ENCODE peak calls at places on chromosomes 13 and 19, in nine cellular contexts. One of them, this sample, is unnamed.

GRCh38 chr13:47896546-47896945 is 104.5 kb downstream of the SUCLA2 start:
- DNase-seq in BJ: no peak
- DNase-seq in endodermal cell: no peak
- DNase-seq in aorta: no peak
- DNase-seq in cardiac muscle cell: no peak
- DNase-seq in AG08396: no peak
- DNase-seq in GOT3: no peak
- DNase-seq in IMR-90: no peak
- DNase-seq in Kasumi-1: no peak
- DNase-seq in this sample: no peak

GRCh38 chr19:2235396-2236284 is 489 bp downstream of the PLEKHJ1 start:
- DNase-seq in aorta: no peak
- DNase-seq in BJ: no peak
- DNase-seq in AG08396: no peak
- DNase-seq in IMR-90: no peak
- DNase-seq in GOT3: no peak
- DNase-seq in Kasumi-1: no peak
- DNase-seq in cardiac muscle cell: no peak
- DNase-seq in endodermal cell: no peak
- DNase-seq in this sample: no peak

GRCh38 chr19:46296722-46297431 is at the start of gene HIF3A:
- DNase-seq in BJ: no peak
- DNase-seq in aorta: peak; percentile 50
- DNase-seq in cardiac muscle cell: peak; percentile 85
- DNase-seq in endodermal cell: peak; percentile 98
- DNase-seq in Kasumi-1: no peak
- DNase-seq in GOT3: no peak
- DNase-seq in IMR-90: no peak
- DNase-seq in AG08396: peak; percentile 43
- DNase-seq in this sample: peak; percentile 15

GRCh38 chr13:75544681-75545333 is 4.8 kb upstream of the UCHL3 start:
- DNase-seq in aorta: no peak
- DNase-seq in AG08396: peak; percentile 68
- DNase-seq in GOT3: no peak
- DNase-seq in BJ: peak; percentile 52
- DNase-seq in IMR-90: peak; percentile 90
- DNase-seq in cardiac muscle cell: peak; percentile 94
- DNase-seq in Kasumi-1: no peak
- DNase-seq in endodermal cell: no peak
- DNase-seq in this sample: no peak

GRCh38 chr13:113647351-113648217 is 10.4 kb downstream of the ATP4B start:
- DNase-seq in cardiac muscle cell: peak; percentile 45
- DNase-seq in BJ: no peak
- DNase-seq in IMR-90: no peak
- DNase-seq in aorta: peak; percentile 95
- DNase-seq in AG08396: peak; percentile 52
- DNase-seq in endodermal cell: peak; percentile 42
- DNase-seq in Kasumi-1: no peak
- DNase-seq in GOT3: no peak
- DNase-seq in this sample: no peak

GRCh38 chr13:28679628-28680027 is 20.7 kb downstream of the POMP start:
- DNase-seq in cardiac muscle cell: peak; percentile 35
- DNase-seq in AG08396: peak; percentile 18
- DNase-seq in BJ: no peak
- DNase-seq in Kasumi-1: peak; percentile 14
- DNase-seq in aorta: no peak
- DNase-seq in IMR-90: peak; percentile 31
- DNase-seq in endodermal cell: no peak
- DNase-seq in GOT3: no peak
- DNase-seq in this sample: no peak

GRCh38 chr13:99797716-99798115 is 173.9 kb downstream of the ZIC5 start:
- DNase-seq in aorta: no peak
- DNase-seq in IMR-90: no peak
- DNase-seq in Kasumi-1: no peak
- DNase-seq in GOT3: no peak
- DNase-seq in endodermal cell: no peak
- DNase-seq in AG08396: no peak
- DNase-seq in cardiac muscle cell: no peak
- DNase-seq in BJ: no peak
- DNase-seq in this sample: no peak

GRCh38 chr19:2261438-2262172 is 5.4 kb upstream of the JSRP1 start:
- DNase-seq in Kasumi-1: peak; percentile 47
- DNase-seq in endodermal cell: peak; percentile 84
- DNase-seq in GOT3: no peak
- DNase-seq in AG08396: no peak
- DNase-seq in cardiac muscle cell: peak; percentile 56
- DNase-seq in BJ: no peak
- DNase-seq in IMR-90: no peak
- DNase-seq in aorta: no peak
- DNase-seq in this sample: peak; percentile 62

GRCh38 chr13:40132249-40132648 is 476.8 kb downstream of the COG6 start:
- DNase-seq in endodermal cell: no peak
- DNase-seq in aorta: no peak
- DNase-seq in cardiac muscle cell: no peak
- DNase-seq in GOT3: no peak
- DNase-seq in IMR-90: no peak
- DNase-seq in Kasumi-1: no peak
- DNase-seq in BJ: no peak
- DNase-seq in AG08396: no peak
- DNase-seq in this sample: no peak

GRCh38 chr13:20394506-20394905 is 131.2 kb downstream of the CRYL1 start:
- DNase-seq in GOT3: no peak
- DNase-seq in aorta: no peak
- DNase-seq in cardiac muscle cell: no peak
- DNase-seq in AG08396: no peak
- DNase-seq in IMR-90: no peak
- DNase-seq in endodermal cell: no peak
- DNase-seq in BJ: no peak
- DNase-seq in Kasumi-1: no peak
- DNase-seq in this sample: no peak

GRCh38 chr19:455031-455705 is 5.7 kb downstream of the SHC2 start:
- DNase-seq in Kasumi-1: no peak
- DNase-seq in GOT3: no peak
- DNase-seq in aorta: no peak
- DNase-seq in cardiac muscle cell: no peak
- DNase-seq in BJ: no peak
- DNase-seq in AG08396: no peak
- DNase-seq in IMR-90: no peak
- DNase-seq in endodermal cell: no peak
- DNase-seq in this sample: no peak

GRCh38 chr19:50384685-50385535 is 763 bp downstream of the POLD1 start:
- DNase-seq in AG08396: peak; percentile 26
- DNase-seq in cardiac muscle cell: peak; percentile 27
- DNase-seq in IMR-90: peak; percentile 16
- DNase-seq in endodermal cell: no peak
- DNase-seq in aorta: no peak
- DNase-seq in Kasumi-1: peak; percentile 29
- DNase-seq in BJ: no peak
- DNase-seq in GOT3: no peak
- DNase-seq in this sample: no peak

GRCh38 chr19:46821512-46822359 is 28.9 kb downstream of the AP2S1 start:
- DNase-seq in Kasumi-1: peak; percentile 94
- DNase-seq in cardiac muscle cell: no peak
- DNase-seq in endodermal cell: peak; percentile 58
- DNase-seq in aorta: peak; percentile 55
- DNase-seq in GOT3: no peak
- DNase-seq in BJ: no peak
- DNase-seq in AG08396: no peak
- DNase-seq in IMR-90: no peak
- DNase-seq in this sample: no peak

GRCh38 chr13:30170569-30170968 is 136.8 kb downstream of the KATNAL1 start:
- DNase-seq in AG08396: no peak
- DNase-seq in cardiac muscle cell: no peak
- DNase-seq in GOT3: no peak
- DNase-seq in BJ: no peak
- DNase-seq in IMR-90: no peak
- DNase-seq in aorta: no peak
- DNase-seq in Kasumi-1: no peak
- DNase-seq in endodermal cell: no peak
- DNase-seq in this sample: no peak

GRCh38 chr19:39203372-39204341 is at the start of gene SYCN:
- DNase-seq in BJ: no peak
- DNase-seq in AG08396: peak; percentile 16
- DNase-seq in cardiac muscle cell: no peak
- DNase-seq in Kasumi-1: no peak
- DNase-seq in endodermal cell: peak; percentile 62
- DNase-seq in GOT3: no peak
- DNase-seq in aorta: no peak
- DNase-seq in IMR-90: no peak
- DNase-seq in this sample: no peak

GRCh38 chr13:110923086-110923485 is 8.2 kb upstream of the ANKRD10 start:
- DNase-seq in IMR-90: no peak
- DNase-seq in GOT3: no peak
- DNase-seq in aorta: no peak
- DNase-seq in cardiac muscle cell: no peak
- DNase-seq in BJ: no peak
- DNase-seq in AG08396: no peak
- DNase-seq in endodermal cell: no peak
- DNase-seq in Kasumi-1: no peak
- DNase-seq in this sample: no peak

GRCh38 chr19:16889429-16889882 is 657 bp downstream of the F2RL3 start:
- DNase-seq in IMR-90: no peak
- DNase-seq in BJ: no peak
- DNase-seq in aorta: no peak
- DNase-seq in endodermal cell: no peak
- DNase-seq in AG08396: peak; percentile 57
- DNase-seq in cardiac muscle cell: no peak
- DNase-seq in Kasumi-1: no peak
- DNase-seq in GOT3: peak; percentile 10
- DNase-seq in this sample: peak; percentile 26

GRCh38 chr19:3234800-3235199 is 10.3 kb downstream of the CELF5 start:
- DNase-seq in GOT3: no peak
- DNase-seq in endodermal cell: peak; percentile 83
- DNase-seq in Kasumi-1: no peak
- DNase-seq in AG08396: no peak
- DNase-seq in BJ: no peak
- DNase-seq in aorta: no peak
- DNase-seq in cardiac muscle cell: no peak
- DNase-seq in IMR-90: no peak
- DNase-seq in this sample: no peak

GRCh38 chr19:17847538-17848366 is at the start of gene JAK3:
- DNase-seq in GOT3: no peak
- DNase-seq in Kasumi-1: peak; percentile 74
- DNase-seq in cardiac muscle cell: peak; percentile 89
- DNase-seq in AG08396: peak; percentile 80
- DNase-seq in IMR-90: peak; percentile 46
- DNase-seq in endodermal cell: peak; percentile 97
- DNase-seq in aorta: peak; percentile 86
- DNase-seq in BJ: no peak
- DNase-seq in this sample: peak; percentile 15

GRCh38 chr13:37868691-37869505 is 674 bp downstream of the TRPC4 start:
- DNase-seq in aorta: no peak
- DNase-seq in BJ: no peak
- DNase-seq in GOT3: no peak
- DNase-seq in cardiac muscle cell: peak; percentile 72
- DNase-seq in AG08396: no peak
- DNase-seq in IMR-90: peak; percentile 50
- DNase-seq in endodermal cell: peak; percentile 76
- DNase-seq in Kasumi-1: no peak
- DNase-seq in this sample: no peak

GRCh38 chr19:56080669-56081401 is 40.3 kb downstream of the ZNF787 start:
- DNase-seq in GOT3: no peak
- DNase-seq in IMR-90: peak; percentile 78
- DNase-seq in Kasumi-1: peak; percentile 78
- DNase-seq in endodermal cell: peak; percentile 95
- DNase-seq in aorta: peak; percentile 85
- DNase-seq in BJ: no peak
- DNase-seq in cardiac muscle cell: peak; percentile 87
- DNase-seq in AG08396: peak; percentile 89
- DNase-seq in this sample: peak; percentile 83

GRCh38 chr13:20274466-20274865 is 42.3 kb upstream of the GJB6 start:
- DNase-seq in AG08396: no peak
- DNase-seq in aorta: no peak
- DNase-seq in Kasumi-1: no peak
- DNase-seq in cardiac muscle cell: no peak
- DNase-seq in GOT3: no peak
- DNase-seq in endodermal cell: no peak
- DNase-seq in BJ: no peak
- DNase-seq in IMR-90: no peak
- DNase-seq in this sample: no peak

GRCh38 chr19:35000647-35001501 is 751 bp downstream of the GRAMD1A start:
- DNase-seq in GOT3: no peak
- DNase-seq in AG08396: peak; percentile 68
- DNase-seq in IMR-90: peak; percentile 50
- DNase-seq in cardiac muscle cell: peak; percentile 45
- DNase-seq in aorta: no peak
- DNase-seq in BJ: no peak
- DNase-seq in Kasumi-1: peak; percentile 53
- DNase-seq in endodermal cell: peak; percentile 71
- DNase-seq in this sample: peak; percentile 33

GRCh38 chr13:111004444-111004843 is 89.6 kb upstream of the ANKRD10 start:
- DNase-seq in aorta: no peak
- DNase-seq in cardiac muscle cell: no peak
- DNase-seq in Kasumi-1: no peak
- DNase-seq in BJ: no peak
- DNase-seq in endodermal cell: no peak
- DNase-seq in GOT3: no peak
- DNase-seq in IMR-90: no peak
- DNase-seq in AG08396: no peak
- DNase-seq in this sample: no peak

GRCh38 chr13:48221301-48222190 is 11.5 kb upstream of the ITM2B start:
- DNase-seq in Kasumi-1: no peak
- DNase-seq in GOT3: no peak
- DNase-seq in BJ: no peak
- DNase-seq in aorta: no peak
- DNase-seq in AG08396: no peak
- DNase-seq in endodermal cell: no peak
- DNase-seq in cardiac muscle cell: no peak
- DNase-seq in IMR-90: no peak
- DNase-seq in this sample: no peak

This sample was measured in erythroblast.